ENCODE peak calls at places on chromosomes 2 and 18, in eight cellular contexts. One of them, this sample, is unnamed.

GRCh38 chr2:176081993-176082884 is 1.5 kb downstream of the EVX2 start:
- DNase-seq in AG04450: no peak
- DNase-seq in fibroblast of lung: no peak
- DNase-seq in fibroblast of villous mesenchyme: no peak
- DNase-seq in astrocyte of the cerebellum: no peak
- DNase-seq in epithelial cell of esophagus: no peak
- DNase-seq in NB4: no peak
- DNase-seq in astrocyte of the spinal cord: no peak
- DNase-seq in this sample: no peak

GRCh38 chr2:73020657-73021370 is 50.7 kb downstream of the SFXN5 start:
- DNase-seq in AG04450: peak; percentile 56
- DNase-seq in fibroblast of lung: peak; percentile 76
- DNase-seq in fibroblast of villous mesenchyme: peak; percentile 75
- DNase-seq in astrocyte of the cerebellum: peak; percentile 71
- DNase-seq in epithelial cell of esophagus: peak; percentile 12
- DNase-seq in NB4: no peak
- DNase-seq in astrocyte of the spinal cord: peak; percentile 79
- DNase-seq in this sample: peak; percentile 94

GRCh38 chr2:98458667-98459380 is 14.2 kb downstream of the INPP4A start:
- DNase-seq in AG04450: no peak
- DNase-seq in fibroblast of lung: no peak
- DNase-seq in fibroblast of villous mesenchyme: no peak
- DNase-seq in astrocyte of the cerebellum: no peak
- DNase-seq in epithelial cell of esophagus: no peak
- DNase-seq in NB4: no peak
- DNase-seq in astrocyte of the spinal cord: no peak
- DNase-seq in this sample: no peak

GRCh38 chr18:62655520-62656219 is 59.7 kb upstream of the PHLPP1 start:
- DNase-seq in AG04450: no peak
- DNase-seq in fibroblast of lung: no peak
- DNase-seq in fibroblast of villous mesenchyme: no peak
- DNase-seq in astrocyte of the cerebellum: no peak
- DNase-seq in epithelial cell of esophagus: no peak
- DNase-seq in NB4: no peak
- DNase-seq in astrocyte of the spinal cord: no peak
- DNase-seq in this sample: no peak

GRCh38 chr18:70207181-70207580 is 1.7 kb upstream of the RTTN start:
- DNase-seq in AG04450: no peak
- DNase-seq in fibroblast of lung: no peak
- DNase-seq in fibroblast of villous mesenchyme: no peak
- DNase-seq in astrocyte of the cerebellum: no peak
- DNase-seq in epithelial cell of esophagus: no peak
- DNase-seq in NB4: no peak
- DNase-seq in astrocyte of the spinal cord: no peak
- DNase-seq in this sample: no peak

GRCh38 chr2:166651991-166652390 is 157.9 kb upstream of the SCN7A start:
- DNase-seq in AG04450: no peak
- DNase-seq in fibroblast of lung: no peak
- DNase-seq in fibroblast of villous mesenchyme: no peak
- DNase-seq in astrocyte of the cerebellum: no peak
- DNase-seq in epithelial cell of esophagus: no peak
- DNase-seq in NB4: no peak
- DNase-seq in astrocyte of the spinal cord: no peak
- DNase-seq in this sample: no peak

GRCh38 chr2:61538920-61539559 is 884 bp upstream of the XPO1 start:
- DNase-seq in AG04450: no peak
- DNase-seq in fibroblast of lung: peak; percentile 47
- DNase-seq in fibroblast of villous mesenchyme: no peak
- DNase-seq in astrocyte of the cerebellum: no peak
- DNase-seq in epithelial cell of esophagus: peak; percentile 37
- DNase-seq in NB4: peak; percentile 58
- DNase-seq in astrocyte of the spinal cord: peak; percentile 41
- DNase-seq in this sample: peak; percentile 6

GRCh38 chr18:40866013-40866644 is 1088.9 kb upstream of the PIK3C3 start:
- DNase-seq in AG04450: no peak
- DNase-seq in fibroblast of lung: peak; percentile 51
- DNase-seq in fibroblast of villous mesenchyme: no peak
- DNase-seq in astrocyte of the cerebellum: no peak
- DNase-seq in epithelial cell of esophagus: peak; percentile 80
- DNase-seq in NB4: peak; percentile 12
- DNase-seq in astrocyte of the spinal cord: no peak
- DNase-seq in this sample: peak; percentile 11

GRCh38 chr2:20615466-20616241 is 35.2 kb downstream of the HS1BP3 start:
- DNase-seq in AG04450: no peak
- DNase-seq in fibroblast of lung: no peak
- DNase-seq in fibroblast of villous mesenchyme: no peak
- DNase-seq in astrocyte of the cerebellum: no peak
- DNase-seq in epithelial cell of esophagus: no peak
- DNase-seq in NB4: no peak
- DNase-seq in astrocyte of the spinal cord: no peak
- DNase-seq in this sample: no peak

GRCh38 chr2:174023591-174024523 is 58.7 kb upstream of the SP3 start:
- DNase-seq in AG04450: peak; percentile 81
- DNase-seq in fibroblast of lung: peak; percentile 96
- DNase-seq in fibroblast of villous mesenchyme: peak; percentile 100
- DNase-seq in astrocyte of the cerebellum: peak; percentile 84
- DNase-seq in epithelial cell of esophagus: peak; percentile 99
- DNase-seq in NB4: peak; percentile 97
- DNase-seq in astrocyte of the spinal cord: peak; percentile 94
- DNase-seq in this sample: peak; percentile 94

GRCh38 chr2:171297951-171298350 is 135.8 kb downstream of the METTL8 start:
- DNase-seq in AG04450: no peak
- DNase-seq in fibroblast of lung: peak; percentile 72
- DNase-seq in fibroblast of villous mesenchyme: no peak
- DNase-seq in astrocyte of the cerebellum: no peak
- DNase-seq in epithelial cell of esophagus: peak; percentile 19
- DNase-seq in NB4: no peak
- DNase-seq in astrocyte of the spinal cord: peak; percentile 29
- DNase-seq in this sample: peak; percentile 73

GRCh38 chr2:37637122-37637875 is 34.1 kb downstream of the CDC42EP3 start:
- DNase-seq in AG04450: no peak
- DNase-seq in fibroblast of lung: no peak
- DNase-seq in fibroblast of villous mesenchyme: peak; percentile 56
- DNase-seq in astrocyte of the cerebellum: no peak
- DNase-seq in epithelial cell of esophagus: no peak
- DNase-seq in NB4: peak; percentile 71
- DNase-seq in astrocyte of the spinal cord: no peak
- DNase-seq in this sample: peak; percentile 65
- TF ChIP-seq CTCF in AG04450: peak; percentile 3
- TF ChIP-seq CTCF in fibroblast of lung: no peak
- TF ChIP-seq CTCF in fibroblast of villous mesenchyme: peak; percentile 17
- TF ChIP-seq CTCF in astrocyte of the cerebellum: no peak
- TF ChIP-seq CTCF in epithelial cell of esophagus: no peak
- TF ChIP-seq CTCF in NB4: no peak
- TF ChIP-seq CTCF in astrocyte of the spinal cord: no peak
- TF ChIP-seq CTCF in this sample: peak; percentile 20

GRCh38 chr2:43100883-43101662 is 125.3 kb downstream of the ZFP36L2 start:
- DNase-seq in AG04450: no peak
- DNase-seq in fibroblast of lung: peak; percentile 74
- DNase-seq in fibroblast of villous mesenchyme: peak; percentile 42
- DNase-seq in astrocyte of the cerebellum: no peak
- DNase-seq in epithelial cell of esophagus: peak; percentile 30
- DNase-seq in NB4: no peak
- DNase-seq in astrocyte of the spinal cord: peak; percentile 79
- DNase-seq in this sample: no peak
- H3K4me3 ChIP-seq in AG04450: no peak overlapping the region
- H3K4me3 ChIP-seq in fibroblast of lung: no peak overlapping the region
- H3K4me3 ChIP-seq in fibroblast of villous mesenchyme: no peak overlapping the region
- H3K4me3 ChIP-seq in astrocyte of the cerebellum: peak overlapping the region; percentile 17
- H3K4me3 ChIP-seq in epithelial cell of esophagus: no peak overlapping the region
- H3K4me3 ChIP-seq in NB4: no peak overlapping the region
- H3K4me3 ChIP-seq in astrocyte of the spinal cord: peak overlapping the region; percentile 2
- H3K4me3 ChIP-seq in this sample: no peak overlapping the region

GRCh38 chr2:223865907-223866508 is 28.6 kb upstream of the AP1S3 start:
- DNase-seq in AG04450: no peak
- DNase-seq in fibroblast of lung: no peak
- DNase-seq in fibroblast of villous mesenchyme: no peak
- DNase-seq in astrocyte of the cerebellum: no peak
- DNase-seq in epithelial cell of esophagus: peak; percentile 81
- DNase-seq in NB4: no peak
- DNase-seq in astrocyte of the spinal cord: no peak
- DNase-seq in this sample: no peak

GRCh38 chr2:223856584-223856983 is 19.2 kb upstream of the AP1S3 start:
- DNase-seq in AG04450: no peak
- DNase-seq in fibroblast of lung: no peak
- DNase-seq in fibroblast of villous mesenchyme: no peak
- DNase-seq in astrocyte of the cerebellum: no peak
- DNase-seq in epithelial cell of esophagus: no peak
- DNase-seq in NB4: no peak
- DNase-seq in astrocyte of the spinal cord: no peak
- DNase-seq in this sample: no peak

GRCh38 chr2:223859070-223859469 is 21.7 kb upstream of the AP1S3 start:
- DNase-seq in AG04450: no peak
- DNase-seq in fibroblast of lung: no peak
- DNase-seq in fibroblast of villous mesenchyme: no peak
- DNase-seq in astrocyte of the cerebellum: no peak
- DNase-seq in epithelial cell of esophagus: no peak
- DNase-seq in NB4: no peak
- DNase-seq in astrocyte of the spinal cord: no peak
- DNase-seq in this sample: no peak

GRCh38 chr2:223865124-223865523 is 27.7 kb upstream of the AP1S3 start:
- DNase-seq in AG04450: no peak
- DNase-seq in fibroblast of lung: no peak
- DNase-seq in fibroblast of villous mesenchyme: no peak
- DNase-seq in astrocyte of the cerebellum: no peak
- DNase-seq in epithelial cell of esophagus: no peak
- DNase-seq in NB4: no peak
- DNase-seq in astrocyte of the spinal cord: no peak
- DNase-seq in this sample: no peak

GRCh38 chr2:223860809-223861738 is 23.7 kb upstream of the AP1S3 start:
- DNase-seq in AG04450: no peak
- DNase-seq in fibroblast of lung: peak; percentile 80
- DNase-seq in fibroblast of villous mesenchyme: peak; percentile 88
- DNase-seq in astrocyte of the cerebellum: no peak
- DNase-seq in epithelial cell of esophagus: peak; percentile 90
- DNase-seq in NB4: no peak
- DNase-seq in astrocyte of the spinal cord: peak; percentile 59
- DNase-seq in this sample: peak; percentile 73
- TF ChIP-seq CTCF in AG04450: no peak
- TF ChIP-seq CTCF in fibroblast of lung: peak; percentile 15
- TF ChIP-seq CTCF in fibroblast of villous mesenchyme: peak; percentile 12
- TF ChIP-seq CTCF in astrocyte of the cerebellum: peak; percentile 15
- TF ChIP-seq CTCF in epithelial cell of esophagus: no peak
- TF ChIP-seq CTCF in NB4: no peak
- TF ChIP-seq CTCF in astrocyte of the spinal cord: no peak
- TF ChIP-seq CTCF in this sample: no peak

GRCh38 chr2:62576276-62576939 is 70.4 kb upstream of the TMEM17 start:
- DNase-seq in AG04450: no peak
- DNase-seq in fibroblast of lung: no peak
- DNase-seq in fibroblast of villous mesenchyme: peak; percentile 62
- DNase-seq in astrocyte of the cerebellum: no peak
- DNase-seq in epithelial cell of esophagus: no peak
- DNase-seq in NB4: no peak
- DNase-seq in astrocyte of the spinal cord: no peak
- DNase-seq in this sample: no peak

GRCh38 chr2:62577994-62578836 is 72.2 kb upstream of the TMEM17 start:
- DNase-seq in AG04450: peak; percentile 50
- DNase-seq in fibroblast of lung: peak; percentile 97
- DNase-seq in fibroblast of villous mesenchyme: peak; percentile 50
- DNase-seq in astrocyte of the cerebellum: peak; percentile 74
- DNase-seq in epithelial cell of esophagus: peak; percentile 96
- DNase-seq in NB4: no peak
- DNase-seq in astrocyte of the spinal cord: peak; percentile 92
- DNase-seq in this sample: peak; percentile 95

GRCh38 chr2:62573137-62573731 is 67.2 kb upstream of the TMEM17 start:
- DNase-seq in AG04450: no peak
- DNase-seq in fibroblast of lung: peak; percentile 73
- DNase-seq in fibroblast of villous mesenchyme: no peak
- DNase-seq in astrocyte of the cerebellum: no peak
- DNase-seq in epithelial cell of esophagus: peak; percentile 40
- DNase-seq in NB4: no peak
- DNase-seq in astrocyte of the spinal cord: no peak
- DNase-seq in this sample: no peak

GRCh38 chr2:62578837-62579640 is 73.0 kb upstream of the TMEM17 start:
- DNase-seq in AG04450: peak; percentile 33
- DNase-seq in fibroblast of lung: peak; percentile 83
- DNase-seq in fibroblast of villous mesenchyme: peak; percentile 64
- DNase-seq in astrocyte of the cerebellum: peak; percentile 15
- DNase-seq in epithelial cell of esophagus: peak; percentile 95
- DNase-seq in NB4: no peak
- DNase-seq in astrocyte of the spinal cord: peak; percentile 89
- DNase-seq in this sample: peak; percentile 87
- H3K4me3 ChIP-seq in AG04450: no peak overlapping the region
- H3K4me3 ChIP-seq in fibroblast of lung: no peak overlapping the region
- H3K4me3 ChIP-seq in fibroblast of villous mesenchyme: no peak overlapping the region
- H3K4me3 ChIP-seq in astrocyte of the cerebellum: no peak overlapping the region
- H3K4me3 ChIP-seq in epithelial cell of esophagus: no peak overlapping the region
- H3K4me3 ChIP-seq in NB4: no peak overlapping the region
- H3K4me3 ChIP-seq in astrocyte of the spinal cord: no peak overlapping the region
- H3K4me3 ChIP-seq in this sample: no peak overlapping the region

GRCh38 chr2:71995067-71995665 is 152.5 kb downstream of the CYP26B1 start:
- DNase-seq in AG04450: no peak
- DNase-seq in fibroblast of lung: peak; percentile 10
- DNase-seq in fibroblast of villous mesenchyme: peak; percentile 35
- DNase-seq in astrocyte of the cerebellum: no peak
- DNase-seq in epithelial cell of esophagus: peak; percentile 31
- DNase-seq in NB4: peak; percentile 77
- DNase-seq in astrocyte of the spinal cord: peak; percentile 19
- DNase-seq in this sample: peak; percentile 39
- TF ChIP-seq CTCF in AG04450: peak; percentile 44
- TF ChIP-seq CTCF in fibroblast of lung: peak; percentile 32
- TF ChIP-seq CTCF in fibroblast of villous mesenchyme: peak; percentile 44
- TF ChIP-seq CTCF in astrocyte of the cerebellum: peak; percentile 30
- TF ChIP-seq CTCF in epithelial cell of esophagus: peak; percentile 36
- TF ChIP-seq CTCF in NB4: peak; percentile 73
- TF ChIP-seq CTCF in astrocyte of the spinal cord: peak; percentile 40
- TF ChIP-seq CTCF in this sample: peak; percentile 62

DNA sequence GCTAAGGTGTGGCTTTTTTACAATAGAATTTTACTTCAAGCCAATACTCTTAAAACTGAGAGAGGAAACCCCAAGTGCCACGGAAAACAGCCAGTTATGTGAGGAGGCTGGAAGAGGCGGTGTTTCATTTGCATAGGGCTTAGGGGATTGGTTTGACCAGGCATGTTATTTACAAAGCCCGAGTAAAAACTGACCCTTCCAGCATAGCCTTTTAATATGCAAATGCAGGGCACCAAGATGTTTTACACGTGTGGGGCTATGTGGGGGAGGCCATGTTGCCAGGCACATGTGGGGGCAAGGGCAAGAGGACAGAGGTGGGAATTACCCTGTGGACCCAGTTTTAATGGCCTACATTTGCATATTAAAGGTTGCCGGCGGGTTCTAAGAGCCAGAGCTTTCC is 11.5 kb upstream of the SUMO1 start:
- DNase-seq in AG04450: no peak
- DNase-seq in fibroblast of lung: peak; percentile 19
- DNase-seq in fibroblast of villous mesenchyme: no peak
- DNase-seq in astrocyte of the cerebellum: no peak
- DNase-seq in epithelial cell of esophagus: no peak
- DNase-seq in NB4: peak; percentile 21
- DNase-seq in astrocyte of the spinal cord: no peak
- DNase-seq in this sample: peak; percentile 17
- H3K4me3 ChIP-seq in AG04450: no peak overlapping the region
- H3K4me3 ChIP-seq in fibroblast of lung: no peak overlapping the region
- H3K4me3 ChIP-seq in fibroblast of villous mesenchyme: no peak overlapping the region
- H3K4me3 ChIP-seq in astrocyte of the cerebellum: no peak overlapping the region
- H3K4me3 ChIP-seq in epithelial cell of esophagus: no peak overlapping the region
- H3K4me3 ChIP-seq in NB4: no peak overlapping the region
- H3K4me3 ChIP-seq in astrocyte of the spinal cord: no peak overlapping the region
- H3K4me3 ChIP-seq in this sample: no peak overlapping the region

GRCh38 chr2:129233751-129234406 is 745.6 kb upstream of the RAB6C start:
- DNase-seq in AG04450: no peak
- DNase-seq in fibroblast of lung: peak; percentile 11
- DNase-seq in fibroblast of villous mesenchyme: no peak
- DNase-seq in astrocyte of the cerebellum: no peak
- DNase-seq in epithelial cell of esophagus: peak; percentile 57
- DNase-seq in NB4: peak; percentile 51
- DNase-seq in astrocyte of the spinal cord: peak; percentile 5
- DNase-seq in this sample: no peak
- TF ChIP-seq CTCF in AG04450: no peak
- TF ChIP-seq CTCF in fibroblast of lung: no peak
- TF ChIP-seq CTCF in fibroblast of villous mesenchyme: no peak
- TF ChIP-seq CTCF in astrocyte of the cerebellum: peak; percentile 25
- TF ChIP-seq CTCF in epithelial cell of esophagus: peak; percentile 51
- TF ChIP-seq CTCF in NB4: peak; percentile 20
- TF ChIP-seq CTCF in astrocyte of the spinal cord: no peak
- TF ChIP-seq CTCF in this sample: no peak

This sample was measured in foreskin fibroblast.